ENCODE peak calls at places on chromosomes 11 and 22, in four cellular contexts. N, D, P and T are unnamed samples.

GRCh38 chr11:125454047-125454446 is 42.0 kb downstream of the FEZ1 start:
- DNase-seq in N (no peak), D (no peak), P (no peak), T (no peak)

GRCh38 chr22:21990449-21991308 is 8.1 kb upstream of the TOP3B start:
- DNase-seq in N (no peak), D (no peak), P (no peak), T (no peak)

GRCh38 chr11:2891291-2891690 is 5.7 kb upstream of the CDKN1C start:
- DNase-seq in N (no peak), D (no peak), P (no peak), T (no peak)

GRCh38 chr11:70498171-70498571 is 99.8 kb downstream of the CTTN start:
- DNase-seq in N (no peak), D (peak), P (no peak), T (peak)

GRCh38 chr11:117439256-117439655 is 111.6 kb downstream of the CEP164 start:
- DNase-seq in N (no peak), D (no peak), P (no peak), T (no peak)

GRCh38 chr11:72969894-72970335 is 155.7 kb downstream of the ATG16L2 start:
- DNase-seq in N (no peak), D (no peak), P (peak), T (no peak)

GRCh38 chr22:19962246-19962908 is 20.8 kb upstream of the TXNRD2 start:
- DNase-seq in N (peak), D (peak), P (peak), T (peak)

GRCh38 chr11:122642472-122642922 is 13.0 kb upstream of the UBASH3B start:
- DNase-seq in N (no peak), D (no peak), P (peak), T (no peak)

GRCh38 chr11:94948070-94948617 is 25.2 kb downstream of the CWC15 start:
- DNase-seq in N (no peak), D (no peak), P (no peak), T (no peak)

GRCh38 chr22:42188808-42189447 is 58.3 kb upstream of the CYP2D6 start:
- DNase-seq in N (no peak), D (no peak), P (peak), T (no peak)

GRCh38 chr11:76664578-76665061 is 5.9 kb downstream of the LRRC32 start:
- DNase-seq in N (no peak), D (no peak), P (no peak), T (peak)

GRCh38 chr22:36936362-36937116 is 23.1 kb downstream of the CSF2RB start:
- DNase-seq in N (no peak), D (no peak), P (no peak), T (no peak)

GRCh38 chr11:124075841-124076571 is 34.9 kb upstream of the OR10G7 start:
- DNase-seq in N (no peak), D (peak), P (peak), T (peak)

GRCh38 chr11:108093128-108093904 is 28.1 kb upstream of the ACAT1 start:
- DNase-seq in N (no peak), D (no peak), P (no peak), T (no peak)

GRCh38 chr11:119551726-119552510 is 128.9 kb upstream of the THY1 start:
- DNase-seq in N (no peak), D (no peak), P (no peak), T (no peak)

GRCh38 chr11:46364791-46365190 is 16.7 kb upstream of the MDK start:
- DNase-seq in N (no peak), D (no peak), P (no peak), T (peak)

GRCh38 chr11:69884286-69884685 is 65.1 kb upstream of the FGF3 start:
- DNase-seq in N (no peak), D (no peak), P (no peak), T (no peak)

GRCh38 chr22:20211997-20212753 is 55.9 kb downstream of the RTN4R start:
- DNase-seq in N (peak), D (peak), P (peak), T (peak)

GRCh38 chr11:90434858-90435257 is 212.0 kb upstream of the CHORDC1 start:
- DNase-seq in N (no peak), D (no peak), P (peak), T (no peak)

GRCh38 chr11:113192121-113192925 is 122.1 kb upstream of the TTC12 start:
- DNase-seq in N (no peak), D (no peak), P (no peak), T (no peak)

GRCh38 chr22:29030618-29031235 is 30.9 kb downstream of the C22orf31 start:
- DNase-seq in N (peak), D (no peak), P (peak), T (peak)

GRCh38 chr22:21857501-21857914 is 9.9 kb downstream of the MAPK1 start:
- DNase-seq in N (no peak), D (no peak), P (no peak), T (no peak)

GRCh38 chr11:1814691-1815090 is 20.1 kb upstream of the SYT8 start:
- DNase-seq in N (no peak), D (no peak), P (no peak), T (no peak)

GRCh38 chr22:49046546-49047305 is 780.9 kb downstream of the BRD1 start:
- DNase-seq in N (peak), D (peak), P (no peak), T (no peak)

GRCh38 chr11:61460986-61461385 is 31.1 kb downstream of the SDHAF2 start:
- DNase-seq in N (no peak), D (no peak), P (no peak), T (no peak)

GRCh38 chr11:114285599-114285998 is 10.6 kb upstream of the NNMT start:
- DNase-seq in N (no peak), D (no peak), P (peak), T (no peak)

GRCh38 chr11:6705905-6706535 is 22.9 kb upstream of the MRPL17 start:
- DNase-seq in N (peak), D (no peak), P (peak), T (no peak)

GRCh38 chr22:19823638-19824196 is 31.0 kb downstream of the GNB1L start:
- DNase-seq in N (no peak), D (no peak), P (peak), T (peak)

GRCh38 chr11:119320593-119321524 is 3.9 kb upstream of the MCAM start:
- DNase-seq in N (peak), D (no peak), P (peak), T (peak)

GRCh38 chr11:75472081-75472732 is 39.2 kb upstream of the KLHL35 start:
- DNase-seq in N (no peak), D (no peak), P (no peak), T (peak)

GRCh38 chr11:122808494-122808893 is 29.8 kb upstream of the CRTAM start:
- DNase-seq in N (peak), D (no peak), P (peak), T (no peak)

GRCh38 chr11:77411717-77412441 is 62.0 kb downstream of the PAK1 start:
- DNase-seq in N (peak), D (peak), P (peak), T (peak)

DNA sequence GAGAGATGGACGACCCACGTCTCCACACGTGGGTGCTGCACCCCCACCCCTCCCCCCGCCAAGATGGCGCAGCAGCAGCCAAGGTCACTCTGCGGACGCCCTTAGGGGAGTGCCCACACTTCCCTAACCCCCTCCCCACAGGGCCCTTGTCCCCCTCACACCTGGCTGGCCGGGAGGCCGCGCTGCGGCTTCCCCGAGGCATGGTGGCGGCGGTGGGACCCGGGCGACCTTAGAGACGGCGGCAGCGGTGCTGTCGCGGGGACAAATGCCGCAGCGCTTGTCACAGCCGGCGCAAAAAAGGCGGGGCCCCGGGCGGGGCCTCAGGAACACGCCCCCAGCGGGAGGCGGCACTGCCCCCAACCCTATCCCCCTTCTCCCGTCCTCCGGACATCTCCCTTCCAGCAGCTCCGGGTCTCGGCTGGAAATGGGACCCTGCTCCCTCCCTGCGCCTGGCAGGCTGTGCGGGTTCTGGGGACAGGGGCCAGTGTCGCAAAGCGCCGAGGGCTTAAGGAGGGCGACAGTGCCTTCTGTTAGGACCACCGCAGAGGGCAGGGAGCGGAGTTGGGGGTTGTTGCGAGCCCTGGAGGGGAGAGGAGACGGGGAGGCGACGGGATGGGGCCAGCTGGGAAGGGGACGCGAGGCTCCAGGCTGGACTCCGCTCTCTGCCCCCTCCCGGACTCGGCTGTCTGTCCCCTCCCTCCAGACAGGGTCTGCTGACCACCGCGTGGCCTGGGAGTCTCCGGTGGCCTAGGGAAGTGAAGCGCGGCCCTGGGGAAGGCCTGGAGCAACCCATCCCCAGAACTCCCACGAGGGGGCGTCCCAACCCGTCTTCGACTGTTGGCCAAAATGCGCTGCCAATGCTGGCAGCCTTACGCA is at the start of gene CHCHD10:
- DNase-seq in N (peak), D (peak), P (peak), T (peak)
- TF ChIP-seq CTCF in N (peak), D (peak), P (peak), T (peak)

DNA sequence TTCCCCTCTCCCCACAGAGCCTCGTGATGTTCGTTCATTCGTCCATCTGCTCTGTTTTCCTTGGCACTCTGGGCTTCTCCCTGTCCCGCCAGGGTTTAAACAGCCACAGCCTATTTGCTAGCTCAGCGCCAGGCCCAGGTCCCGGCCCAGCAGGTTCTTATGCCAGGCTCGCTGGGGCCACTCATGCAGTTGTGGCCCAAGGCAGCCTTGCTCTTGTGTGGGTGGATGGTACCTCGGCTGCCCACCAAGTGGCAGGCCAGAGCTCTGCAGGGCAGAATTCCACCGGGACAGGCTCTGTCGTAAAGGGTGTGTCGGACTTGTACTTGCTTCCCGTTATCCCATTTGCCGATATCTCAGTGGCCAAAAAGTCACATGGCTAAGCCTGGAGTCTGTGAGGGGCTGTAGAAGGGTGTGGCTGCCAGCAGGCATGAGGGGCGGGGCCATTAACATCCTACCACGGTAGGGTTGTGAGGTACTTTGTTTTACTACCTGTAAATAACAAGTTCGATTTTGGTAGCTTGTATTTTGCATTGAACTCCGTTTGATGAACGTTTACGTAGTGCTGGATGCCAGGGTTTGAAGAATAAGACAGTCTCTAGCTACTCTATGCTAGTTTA is 7.9 kb downstream of the FAM118A start:
- DNase-seq in N (peak), D (no peak), P (peak), T (no peak)
- TF ChIP-seq CTCF in N (peak), D (peak), P (peak), T (peak)

DNA sequence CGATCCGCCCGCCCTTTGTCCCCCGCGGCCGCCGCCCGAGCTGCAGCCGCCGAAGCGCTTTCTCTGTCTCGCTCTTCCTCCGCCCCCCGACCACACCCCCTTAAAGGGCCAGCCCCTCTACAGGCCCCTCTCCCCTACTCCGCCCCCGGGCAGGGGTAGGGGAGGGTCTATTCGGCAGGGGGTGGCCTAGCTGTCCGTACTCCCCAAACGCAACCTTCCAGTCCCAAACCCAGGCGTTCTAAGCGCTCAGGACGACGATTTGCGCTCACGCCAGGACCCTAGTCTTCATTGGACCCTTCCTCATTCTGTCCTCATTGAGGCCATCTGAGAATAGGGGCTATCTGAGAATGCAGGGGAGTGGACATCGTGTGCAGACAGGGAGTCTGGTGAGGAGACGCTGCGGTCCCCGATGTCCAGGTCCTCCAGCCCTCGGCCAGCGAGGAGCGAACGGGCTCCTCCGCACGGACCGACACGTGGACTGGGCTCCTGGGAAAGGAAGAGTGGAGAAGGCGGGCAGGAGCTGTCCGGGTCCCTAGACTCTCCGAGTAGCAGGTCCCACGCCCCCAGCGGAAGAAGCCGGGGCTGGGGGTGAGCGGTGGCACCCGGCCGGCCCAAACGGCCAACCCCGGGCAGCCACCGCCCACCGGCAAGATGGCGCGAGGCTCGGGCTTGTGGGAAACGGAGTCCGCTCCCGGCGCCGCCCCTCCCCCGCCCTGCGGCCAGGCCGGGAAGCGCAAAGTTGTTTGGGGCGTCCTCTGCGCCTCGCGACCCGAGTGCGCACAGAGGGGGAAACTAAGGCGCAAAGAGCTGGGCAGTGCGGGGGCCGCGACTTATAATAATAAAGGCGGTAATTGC is at the start of gene PPP1R14B:
- DNase-seq in N (peak), D (peak), P (peak), T (peak)
- TF ChIP-seq CTCF in N (no peak), D (peak), P (no peak), T (peak)

GRCh38 chr11:83191986-83192385 is 1.5 kb upstream of the ANKRD42 start:
- DNase-seq in N (no peak), D (no peak), P (no peak), T (no peak)

GRCh38 chr11:83194284-83195175 is 1.0 kb downstream of the ANKRD42 start:
- DNase-seq in N (peak), D (no peak), P (peak), T (peak)

GRCh38 chr11:83192846-83193245 is 666 bp upstream of the ANKRD42 start:
- DNase-seq in N (no peak), D (no peak), P (peak), T (no peak)

GRCh38 chr11:83195176-83195531 is 1.6 kb downstream of the ANKRD42 start:
- DNase-seq in N (no peak), D (no peak), P (no peak), T (no peak)

DNA sequence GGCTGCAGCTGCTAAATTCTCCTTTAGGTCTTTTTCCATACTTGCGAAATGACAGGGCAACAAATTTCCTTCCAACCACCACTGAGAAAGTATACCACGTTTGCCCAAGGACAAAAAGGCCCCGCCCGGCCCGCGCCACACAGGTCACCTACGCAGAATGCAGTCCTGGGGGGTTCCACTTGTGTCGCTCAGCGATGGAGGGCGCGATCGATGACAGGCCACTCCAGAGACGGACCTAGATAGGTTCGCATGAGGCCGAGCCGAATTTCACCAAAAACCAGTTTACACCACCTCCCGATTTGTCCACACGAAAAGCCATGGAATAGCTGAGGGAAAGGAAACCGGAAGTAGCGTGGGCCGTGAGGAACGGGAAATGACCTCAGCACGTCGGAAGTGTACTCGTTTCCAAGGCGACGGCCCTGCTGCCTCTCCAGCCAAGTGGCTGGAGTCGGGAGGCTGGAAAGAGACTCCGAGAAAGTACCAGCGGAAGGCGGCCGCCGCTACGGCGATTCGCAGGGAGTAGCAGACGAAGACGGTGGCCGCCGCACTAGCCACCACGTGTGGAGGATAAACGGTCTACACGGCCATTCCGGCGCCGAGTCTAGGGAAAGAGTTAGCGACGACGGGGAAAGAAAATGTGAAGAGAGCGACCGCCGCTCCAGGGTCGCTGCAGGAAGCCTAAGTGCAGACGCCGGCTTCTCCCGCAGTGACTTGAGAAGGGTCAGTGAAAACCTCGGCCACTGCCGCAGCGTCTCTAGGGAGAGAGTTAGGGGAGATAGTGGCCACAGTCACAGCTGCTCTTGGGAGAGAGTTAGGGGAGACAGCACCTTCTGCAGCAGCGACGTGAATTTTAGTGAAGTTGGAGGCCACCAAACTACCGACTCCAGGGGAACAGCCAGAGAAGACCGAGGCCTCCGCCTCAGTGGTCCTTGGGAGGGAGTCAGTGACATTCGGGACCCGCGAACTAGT is at the start of gene ANKRD42:
- DNase-seq in N (peak), D (peak), P (peak), T (peak)
- TF ChIP-seq CTCF in N (no peak), D (peak), P (no peak), T (no peak)

GRCh38 chr11:67393437-67393836 is 1.7 kb downstream of the RAD9A start:
- DNase-seq in N (no peak), D (no peak), P (no peak), T (peak)
- TF ChIP-seq CTCF in N (no peak), D (no peak), P (no peak), T (no peak)

DNA sequence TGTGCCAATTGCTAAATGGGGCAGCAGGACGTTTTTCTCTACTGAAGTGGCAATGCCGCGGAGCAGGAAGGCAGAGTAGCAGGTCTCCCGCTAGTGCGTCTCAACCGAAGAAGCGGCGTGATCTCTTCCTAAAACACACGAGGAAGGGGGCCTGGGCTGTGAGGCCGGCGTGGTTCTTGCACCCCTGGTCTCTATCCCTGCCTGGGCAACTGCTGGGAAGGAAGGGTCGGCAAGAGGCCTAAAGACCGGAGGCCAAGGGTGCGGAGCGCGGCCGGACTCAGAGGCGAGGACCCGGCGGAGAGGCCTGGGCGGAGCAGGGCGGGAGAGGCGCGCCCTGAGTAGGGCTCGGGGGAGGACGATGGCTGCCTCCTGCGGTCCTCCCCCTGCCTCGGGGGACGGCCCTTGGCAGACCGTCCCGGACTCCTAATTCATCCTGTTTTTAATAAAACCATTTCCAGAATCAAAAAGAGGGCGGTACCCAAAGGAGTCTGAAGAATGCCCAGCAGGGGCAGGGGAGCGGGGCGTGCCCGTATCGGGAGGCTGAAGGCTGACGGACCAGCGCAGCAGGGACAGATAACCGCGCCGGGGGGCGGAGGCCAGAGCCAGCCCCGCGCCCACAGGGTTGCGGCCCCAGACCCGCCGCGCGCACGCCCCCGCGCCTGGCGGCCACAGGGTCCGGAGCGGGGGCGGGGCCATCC is 559 bp upstream of the APLP2 start:
- DNase-seq in N (peak), D (peak), P (peak), T (no peak)
- TF ChIP-seq CTCF in N (no peak), D (no peak), P (peak), T (peak)